ENCODE peak calls at places on chromosome 19, in seven cellular contexts. B is heart right ventricle, L is fibroblast of mammary gland, Y is H1, I is colonic mucosa, E is ascending aorta, P is progenitor cell of endocrine pancreas. X is an unnamed sample.
A peak's percentile ranks its signal among the peaks of the same experiment; 100 is the strongest.

GRCh38 chr19:48248081-48248833 is 7.5 kb downstream of the CARD8 start:
- DNase-seq in B (no peak), L (no peak), Y (no peak), I (no peak), E (no peak), P (no peak), X (no peak)

GRCh38 chr19:14407889-14408640 is 11.1 kb downstream of the DDX39A start:
- DNase-seq in B (no peak), L (no peak), Y (no peak), I (peak; percentile 90), E (no peak), P (no peak), X (no peak)

GRCh38 chr19:49338691-49339363 is 3.6 kb downstream of the CD37 start:
- DNase-seq in B (peak; percentile 73), L (no peak), Y (peak; percentile 90), I (peak; percentile 96), E (no peak), P (peak; percentile 88), X (peak; percentile 73)

GRCh38 chr19:41796362-41796761 is at the start of gene CEACAM3:
- DNase-seq in B (no peak), L (no peak), Y (no peak), I (no peak), E (no peak), P (no peak), X (no peak)

GRCh38 chr19:48970923-48971395 is 5.8 kb downstream of the FTL start:
- DNase-seq in B (peak; percentile 85), L (peak; percentile 77), Y (no peak), I (peak; percentile 81), E (no peak), P (peak; percentile 69), X (peak; percentile 94)

GRCh38 chr19:54369082-54369691 is 4.5 kb upstream of the LAIR1 start:
- DNase-seq in B (no peak), L (no peak), Y (no peak), I (no peak), E (no peak), P (no peak), X (no peak)

GRCh38 chr19:29277107-29277506 is 64.2 kb upstream of the UQCRFS1 start:
- DNase-seq in B (no peak), L (no peak), Y (no peak), I (no peak), E (no peak), P (no peak), X (no peak)

GRCh38 chr19:19513671-19514070 is 1.7 kb downstream of the TSSK6 start:
- DNase-seq in B (no peak), L (no peak), Y (no peak), I (no peak), E (no peak), P (no peak), X (no peak)

GRCh38 chr19:43779147-43779819 is 1.5 kb downstream of the KCNN4 start:
- DNase-seq in B (no peak), L (no peak), Y (no peak), I (peak; percentile 82), E (no peak), P (no peak), X (no peak)

GRCh38 chr19:13055213-13056051 is 47.2 kb downstream of the LYL1 start:
- DNase-seq in B (peak; percentile 80), L (peak; percentile 86), Y (no peak), I (no peak), E (peak; percentile 50), P (no peak), X (no peak)

GRCh38 chr19:15583346-15583745 is 31.7 kb upstream of the CYP4F8 start:
- DNase-seq in B (no peak), L (no peak), Y (no peak), I (no peak), E (no peak), P (no peak), X (no peak)

GRCh38 chr19:1382250-1382649 is 1.5 kb upstream of the NDUFS7 start:
- DNase-seq in B (no peak), L (no peak), Y (no peak), I (no peak), E (no peak), P (no peak), X (no peak)

GRCh38 chr19:45754323-45754722 is 14.7 kb downstream of the SIX5 start:
- DNase-seq in B (no peak), L (no peak), Y (no peak), I (no peak), E (no peak), P (no peak), X (no peak)

GRCh38 chr19:45757696-45758095 is 11.4 kb downstream of the SIX5 start:
- DNase-seq in B (no peak), L (no peak), Y (no peak), I (no peak), E (no peak), P (no peak), X (no peak)

GRCh38 chr19:45758921-45759320 is 10.1 kb downstream of the SIX5 start:
- DNase-seq in B (no peak), L (no peak), Y (no peak), I (no peak), E (no peak), P (no peak), X (no peak)

GRCh38 chr19:45752639-45753038 is 16.4 kb downstream of the SIX5 start:
- DNase-seq in B (no peak), L (peak; percentile 95), Y (no peak), I (no peak), E (no peak), P (no peak), X (no peak)

DNA sequence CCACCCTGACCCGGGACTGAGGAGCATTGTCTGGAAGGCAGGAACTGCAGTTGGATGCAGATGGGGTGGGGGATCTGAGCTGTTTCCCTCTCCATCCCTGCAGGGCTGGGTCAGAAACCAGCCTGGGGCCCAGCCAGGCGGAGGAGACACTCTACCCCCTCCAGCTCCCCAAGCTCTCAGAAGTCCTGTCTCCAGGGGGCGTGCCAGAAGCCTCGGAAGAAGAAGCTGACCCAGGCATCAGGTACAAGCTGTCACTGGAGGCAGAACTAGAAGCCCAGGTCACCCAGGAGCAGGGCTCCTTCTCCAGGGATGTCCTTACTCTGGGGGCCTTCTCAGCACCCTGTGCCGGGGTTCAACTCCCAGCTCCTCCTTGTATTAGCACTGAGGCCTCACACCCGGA is 15.5 kb downstream of the SIX5 start:
- DNase-seq in B (no peak), L (no peak), Y (no peak), I (no peak), E (no peak), P (no peak), X (no peak)
- TF ChIP-seq CTCF in B (no peak), L (no peak), Y (peak; percentile 35), I (no peak), E (no peak), P (no peak), X (no peak)

DNA sequence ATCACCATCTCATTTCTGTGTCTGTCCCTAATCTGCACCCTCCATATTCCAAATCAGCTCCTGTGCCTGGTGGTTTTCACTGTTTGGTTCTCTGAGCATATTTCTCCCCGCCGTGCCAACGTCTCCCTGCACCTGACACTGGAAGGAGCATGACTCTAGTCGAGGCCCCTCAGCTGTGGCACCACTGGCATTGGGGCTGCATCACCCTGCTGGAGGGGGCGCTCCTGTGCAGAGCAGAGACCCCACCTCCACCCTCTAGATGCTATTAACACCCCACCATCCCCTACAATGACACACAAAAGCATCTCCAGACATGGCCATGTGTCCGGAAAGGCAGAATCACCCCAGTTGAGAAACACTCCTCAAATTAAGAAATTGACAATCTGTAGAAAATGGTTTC is 20.8 kb downstream of the ZSCAN5C start:
- DNase-seq in B (no peak), L (no peak), Y (no peak), I (no peak), E (no peak), P (no peak), X (no peak)
- TF ChIP-seq CTCF in B (no peak), L (no peak), Y (peak; percentile 64), I (no peak), E (no peak), P (no peak), X (no peak)

GRCh38 chr19:16872728-16873127 is 16.1 kb upstream of the F2RL3 start:
- DNase-seq in B (no peak), L (no peak), Y (no peak), I (no peak), E (no peak), P (no peak), X (no peak)

GRCh38 chr19:16871870-16872269 is 16.9 kb upstream of the F2RL3 start:
- DNase-seq in B (no peak), L (no peak), Y (no peak), I (peak; percentile 52), E (no peak), P (no peak), X (no peak)

GRCh38 chr19:16867211-16867610 is 21.6 kb upstream of the F2RL3 start:
- DNase-seq in B (no peak), L (no peak), Y (no peak), I (no peak), E (no peak), P (no peak), X (no peak)

GRCh38 chr19:16869331-16869972 is 19.3 kb upstream of the F2RL3 start:
- DNase-seq in B (no peak), L (no peak), Y (no peak), I (no peak), E (no peak), P (no peak), X (no peak)

DNA sequence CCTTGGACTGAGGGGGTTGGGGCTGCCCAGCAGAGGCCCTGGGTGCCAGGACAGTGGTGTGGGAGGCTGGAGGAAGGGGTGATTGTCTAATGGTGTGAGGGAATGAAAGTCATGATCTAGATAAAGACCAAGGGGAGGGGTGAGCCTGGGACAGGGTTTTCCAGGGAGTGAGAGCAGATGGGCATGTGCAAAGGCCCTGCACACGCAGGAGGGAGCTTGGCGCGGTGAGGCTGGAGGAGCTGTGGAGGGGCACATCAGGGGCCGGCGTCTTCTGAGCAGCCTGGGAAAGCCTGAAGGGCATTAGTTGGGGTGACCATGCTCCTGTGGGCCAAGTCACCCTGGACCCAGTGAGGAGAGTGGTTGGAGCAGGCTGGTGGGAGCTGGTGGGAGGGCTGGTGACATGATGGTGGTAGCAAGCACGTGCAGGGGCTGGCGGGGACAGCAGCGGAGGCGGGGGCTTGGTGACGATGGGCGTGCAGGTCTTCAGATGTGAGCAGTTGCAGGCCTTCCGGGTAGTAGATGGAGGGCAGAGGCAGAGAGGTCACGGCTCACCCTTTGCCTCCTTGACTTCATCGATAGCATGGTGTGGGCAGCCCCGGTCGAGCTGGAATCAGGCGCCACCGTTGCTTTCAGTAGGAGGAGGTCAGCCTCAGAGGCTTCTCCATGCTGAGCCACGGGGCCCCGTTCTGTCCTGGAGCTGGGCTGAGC is 20.2 kb upstream of the F2RL3 start:
- DNase-seq in B (no peak), L (no peak), Y (no peak), I (no peak), E (no peak), P (no peak), X (no peak)
- TF ChIP-seq CTCF in B (no peak), L (no peak), Y (no peak), I (no peak), E (no peak), P (no peak), X (no peak)

DNA sequence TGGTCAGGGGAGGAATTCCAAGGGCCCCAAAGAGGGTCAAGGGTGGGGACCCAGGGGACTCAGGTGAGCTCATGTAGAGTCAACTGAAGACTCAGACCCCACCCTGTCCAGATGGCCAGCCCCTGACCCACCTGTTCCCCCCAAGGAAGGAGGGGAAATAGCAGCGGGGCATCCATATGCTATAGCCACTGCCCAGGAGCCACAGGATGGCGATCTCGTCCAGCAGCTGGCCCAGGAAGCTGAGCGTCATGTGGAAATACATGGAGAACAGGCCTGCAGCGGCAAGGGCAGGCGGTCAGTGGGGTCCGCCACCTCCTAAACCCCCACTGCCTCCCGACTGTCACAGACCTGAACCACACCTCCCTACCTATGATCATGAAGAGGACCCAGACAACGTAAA is 21.4 kb downstream of the ACER1 start:
- DNase-seq in B (no peak), L (no peak), Y (no peak), I (no peak), E (no peak), P (no peak), X (no peak)
- TF ChIP-seq CTCF in B (no peak), L (no peak), Y (peak; percentile 24), I (no peak), E (no peak), P (no peak), X (no peak)

X was measured in omental fat pad.